ENCODE peak calls at places on chromosomes 3 and 15, in ten cellular contexts. One of them, this sample, is unnamed.

GRCh38 chr3:61545716-61546115 is 15.7 kb upstream of the PTPRG start:
- DNase-seq in fibroblast of pulmonary artery: no peak
- DNase-seq in neural crest cell: no peak
- DNase-seq in cardiac fibroblast: no peak
- DNase-seq in cardiac muscle cell: no peak
- DNase-seq in HFFc6: no peak
- DNase-seq in body of pancreas: no peak
- DNase-seq in H1: no peak
- DNase-seq in fibroblast of the aortic adventitia: no peak
- DNase-seq in tibial artery: no peak
- DNase-seq in this sample: no peak

GRCh38 chr15:85973584-85974347 is 105.9 kb upstream of the AGBL1 start:
- DNase-seq in fibroblast of pulmonary artery: no peak
- DNase-seq in neural crest cell: peak; percentile 7
- DNase-seq in cardiac fibroblast: no peak
- DNase-seq in cardiac muscle cell: no peak
- DNase-seq in HFFc6: no peak
- DNase-seq in body of pancreas: no peak
- DNase-seq in H1: no peak
- DNase-seq in fibroblast of the aortic adventitia: no peak
- DNase-seq in tibial artery: no peak
- DNase-seq in this sample: no peak

GRCh38 chr3:197380786-197381185 is 82.4 kb upstream of the DLG1 start:
- DNase-seq in fibroblast of pulmonary artery: no peak
- DNase-seq in neural crest cell: no peak
- DNase-seq in cardiac fibroblast: no peak
- DNase-seq in cardiac muscle cell: no peak
- DNase-seq in HFFc6: no peak
- DNase-seq in body of pancreas: no peak
- DNase-seq in H1: no peak
- DNase-seq in fibroblast of the aortic adventitia: no peak
- DNase-seq in tibial artery: no peak
- DNase-seq in this sample: no peak

GRCh38 chr3:171058058-171058457 is 31.5 kb upstream of the SLC2A2 start:
- DNase-seq in fibroblast of pulmonary artery: peak; percentile 76
- DNase-seq in neural crest cell: no peak
- DNase-seq in cardiac fibroblast: peak; percentile 85
- DNase-seq in cardiac muscle cell: peak; percentile 78
- DNase-seq in HFFc6: peak; percentile 28
- DNase-seq in body of pancreas: no peak
- DNase-seq in H1: no peak
- DNase-seq in fibroblast of the aortic adventitia: peak; percentile 81
- DNase-seq in tibial artery: no peak
- DNase-seq in this sample: no peak

GRCh38 chr3:55897573-55898224 is 410.6 kb upstream of the WNT5A start:
- DNase-seq in fibroblast of pulmonary artery: no peak
- DNase-seq in neural crest cell: no peak
- DNase-seq in cardiac fibroblast: no peak
- DNase-seq in cardiac muscle cell: no peak
- DNase-seq in HFFc6: no peak
- DNase-seq in body of pancreas: no peak
- DNase-seq in H1: no peak
- DNase-seq in fibroblast of the aortic adventitia: no peak
- DNase-seq in tibial artery: no peak
- DNase-seq in this sample: no peak

GRCh38 chr3:121152573-121152972 is 244.6 kb downstream of the STXBP5L start:
- DNase-seq in fibroblast of pulmonary artery: peak; percentile 53
- DNase-seq in neural crest cell: no peak
- DNase-seq in cardiac fibroblast: peak; percentile 34
- DNase-seq in cardiac muscle cell: peak; percentile 23
- DNase-seq in HFFc6: peak; percentile 35
- DNase-seq in body of pancreas: no peak
- DNase-seq in H1: no peak
- DNase-seq in fibroblast of the aortic adventitia: no peak
- DNase-seq in tibial artery: no peak
- DNase-seq in this sample: no peak

GRCh38 chr15:96330450-96331140 is at the start of gene NR2F2:
- DNase-seq in fibroblast of pulmonary artery: peak; percentile 99
- DNase-seq in neural crest cell: peak; percentile 88
- DNase-seq in cardiac fibroblast: peak; percentile 99
- DNase-seq in cardiac muscle cell: peak; percentile 99
- DNase-seq in HFFc6: peak; percentile 99
- DNase-seq in body of pancreas: peak; percentile 99
- DNase-seq in H1: peak; percentile 88
- DNase-seq in fibroblast of the aortic adventitia: peak; percentile 98
- DNase-seq in tibial artery: peak; percentile 98
- DNase-seq in this sample: peak; percentile 77

GRCh38 chr15:96736384-96736783 is 405.9 kb downstream of the NR2F2 start:
- DNase-seq in fibroblast of pulmonary artery: peak; percentile 13
- DNase-seq in neural crest cell: no peak
- DNase-seq in cardiac fibroblast: peak; percentile 75
- DNase-seq in cardiac muscle cell: peak; percentile 11
- DNase-seq in HFFc6: no peak
- DNase-seq in body of pancreas: no peak
- DNase-seq in H1: no peak
- DNase-seq in fibroblast of the aortic adventitia: no peak
- DNase-seq in tibial artery: no peak
- DNase-seq in this sample: no peak

GRCh38 chr3:197444793-197445403 is 110.9 kb downstream of the BDH1 start:
- DNase-seq in fibroblast of pulmonary artery: no peak
- DNase-seq in neural crest cell: no peak
- DNase-seq in cardiac fibroblast: no peak
- DNase-seq in cardiac muscle cell: no peak
- DNase-seq in HFFc6: no peak
- DNase-seq in body of pancreas: no peak
- DNase-seq in H1: no peak
- DNase-seq in fibroblast of the aortic adventitia: no peak
- DNase-seq in tibial artery: no peak
- DNase-seq in this sample: no peak

GRCh38 chr3:46921871-46922271 is 44.4 kb downstream of the PTH1R start:
- DNase-seq in fibroblast of pulmonary artery: no peak
- DNase-seq in neural crest cell: no peak
- DNase-seq in cardiac fibroblast: no peak
- DNase-seq in cardiac muscle cell: no peak
- DNase-seq in HFFc6: no peak
- DNase-seq in body of pancreas: peak; percentile 0
- DNase-seq in H1: no peak
- DNase-seq in fibroblast of the aortic adventitia: no peak
- DNase-seq in tibial artery: peak; percentile 7
- DNase-seq in this sample: no peak

GRCh38 chr3:9111349-9112265 is 137.8 kb downstream of the SRGAP3 start:
- DNase-seq in fibroblast of pulmonary artery: no peak
- DNase-seq in neural crest cell: no peak
- DNase-seq in cardiac fibroblast: no peak
- DNase-seq in cardiac muscle cell: peak; percentile 34
- DNase-seq in HFFc6: peak; percentile 7
- DNase-seq in body of pancreas: no peak
- DNase-seq in H1: peak; percentile 95
- DNase-seq in fibroblast of the aortic adventitia: peak; percentile 78
- DNase-seq in tibial artery: peak; percentile 65
- DNase-seq in this sample: no peak

GRCh38 chr3:170423001-170423615 is 4.4 kb downstream of the CLDN11 start:
- DNase-seq in fibroblast of pulmonary artery: no peak
- DNase-seq in neural crest cell: no peak
- DNase-seq in cardiac fibroblast: no peak
- DNase-seq in cardiac muscle cell: no peak
- DNase-seq in HFFc6: no peak
- DNase-seq in body of pancreas: no peak
- DNase-seq in H1: no peak
- DNase-seq in fibroblast of the aortic adventitia: no peak
- DNase-seq in tibial artery: no peak
- DNase-seq in this sample: no peak

GRCh38 chr15:22878103-22878502 is 39.6 kb downstream of the NIPA2 start:
- DNase-seq in fibroblast of pulmonary artery: no peak
- DNase-seq in neural crest cell: no peak
- DNase-seq in cardiac fibroblast: no peak
- DNase-seq in cardiac muscle cell: no peak
- DNase-seq in HFFc6: no peak
- DNase-seq in body of pancreas: no peak
- DNase-seq in H1: no peak
- DNase-seq in fibroblast of the aortic adventitia: no peak
- DNase-seq in tibial artery: no peak
- DNase-seq in this sample: no peak

GRCh38 chr3:31980530-31981205 is 394 bp downstream of the OSBPL10 start:
- DNase-seq in fibroblast of pulmonary artery: peak; percentile 60
- DNase-seq in neural crest cell: peak; percentile 41
- DNase-seq in cardiac fibroblast: peak; percentile 57
- DNase-seq in cardiac muscle cell: peak; percentile 62
- DNase-seq in HFFc6: peak; percentile 16
- DNase-seq in body of pancreas: peak; percentile 83
- DNase-seq in H1: peak; percentile 76
- DNase-seq in fibroblast of the aortic adventitia: peak; percentile 28
- DNase-seq in tibial artery: peak; percentile 42
- DNase-seq in this sample: peak; percentile 57

GRCh38 chr3:42053476-42053875 is 37.7 kb upstream of the TRAK1 start:
- DNase-seq in fibroblast of pulmonary artery: no peak
- DNase-seq in neural crest cell: no peak
- DNase-seq in cardiac fibroblast: no peak
- DNase-seq in cardiac muscle cell: no peak
- DNase-seq in HFFc6: no peak
- DNase-seq in body of pancreas: peak; percentile 49
- DNase-seq in H1: no peak
- DNase-seq in fibroblast of the aortic adventitia: no peak
- DNase-seq in tibial artery: no peak
- DNase-seq in this sample: no peak

DNA sequence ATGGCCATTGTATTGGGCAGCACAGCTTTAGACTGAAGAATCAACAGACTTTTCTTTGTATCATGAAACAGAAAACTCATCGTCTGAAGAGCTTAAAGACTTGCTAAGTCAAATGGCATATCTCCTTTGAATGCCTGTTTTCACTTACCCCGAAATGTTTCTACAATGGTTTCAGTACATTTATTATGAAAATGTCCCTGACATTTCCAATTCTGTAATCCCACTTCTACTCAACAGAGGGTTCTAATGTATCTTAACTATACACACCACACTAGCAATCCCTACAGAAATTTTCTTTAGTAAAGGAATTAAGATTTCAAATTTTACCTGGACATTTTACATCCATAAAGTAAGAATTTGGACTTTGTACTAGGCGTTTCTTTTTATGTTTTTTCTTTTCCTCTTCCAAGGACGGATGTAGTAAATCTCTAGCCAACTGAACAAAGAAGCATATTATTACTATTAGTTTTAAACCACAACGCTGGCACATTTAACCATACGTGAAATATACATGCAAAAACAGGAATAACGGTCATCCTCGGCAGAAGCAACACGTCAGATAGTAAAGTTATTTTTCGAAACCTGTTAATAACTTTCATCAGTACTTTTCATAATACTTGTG is 1.1 kb downstream of the RPS27L start:
- DNase-seq in fibroblast of pulmonary artery: peak; percentile 28
- DNase-seq in neural crest cell: no peak
- DNase-seq in cardiac fibroblast: peak; percentile 38
- DNase-seq in cardiac muscle cell: no peak
- DNase-seq in HFFc6: no peak
- DNase-seq in body of pancreas: no peak
- DNase-seq in H1: no peak
- DNase-seq in fibroblast of the aortic adventitia: peak; percentile 49
- DNase-seq in tibial artery: no peak
- DNase-seq in this sample: peak; percentile 32
- TF ChIP-seq CTCF in fibroblast of pulmonary artery: peak; percentile 19
- TF ChIP-seq CTCF in neural crest cell: no peak
- TF ChIP-seq CTCF in cardiac fibroblast: no peak
- TF ChIP-seq CTCF in cardiac muscle cell: no peak
- TF ChIP-seq CTCF in HFFc6: peak; percentile 15
- TF ChIP-seq CTCF in body of pancreas: no peak
- TF ChIP-seq CTCF in H1: no peak
- TF ChIP-seq CTCF in fibroblast of the aortic adventitia: peak; percentile 18
- TF ChIP-seq CTCF in tibial artery: no peak
- TF ChIP-seq CTCF in this sample: no peak

GRCh38 chr3:129927072-129927471 is 33.6 kb upstream of the TMCC1 start:
- DNase-seq in fibroblast of pulmonary artery: no peak
- DNase-seq in neural crest cell: no peak
- DNase-seq in cardiac fibroblast: no peak
- DNase-seq in cardiac muscle cell: peak; percentile 8
- DNase-seq in HFFc6: no peak
- DNase-seq in body of pancreas: no peak
- DNase-seq in H1: no peak
- DNase-seq in fibroblast of the aortic adventitia: no peak
- DNase-seq in tibial artery: no peak
- DNase-seq in this sample: no peak
- TF ChIP-seq CTCF in fibroblast of pulmonary artery: no peak
- TF ChIP-seq CTCF in neural crest cell: no peak
- TF ChIP-seq CTCF in cardiac fibroblast: no peak
- TF ChIP-seq CTCF in cardiac muscle cell: no peak
- TF ChIP-seq CTCF in HFFc6: no peak
- TF ChIP-seq CTCF in body of pancreas: no peak
- TF ChIP-seq CTCF in H1: no peak
- TF ChIP-seq CTCF in fibroblast of the aortic adventitia: no peak
- TF ChIP-seq CTCF in tibial artery: no peak
- TF ChIP-seq CTCF in this sample: no peak

DNA sequence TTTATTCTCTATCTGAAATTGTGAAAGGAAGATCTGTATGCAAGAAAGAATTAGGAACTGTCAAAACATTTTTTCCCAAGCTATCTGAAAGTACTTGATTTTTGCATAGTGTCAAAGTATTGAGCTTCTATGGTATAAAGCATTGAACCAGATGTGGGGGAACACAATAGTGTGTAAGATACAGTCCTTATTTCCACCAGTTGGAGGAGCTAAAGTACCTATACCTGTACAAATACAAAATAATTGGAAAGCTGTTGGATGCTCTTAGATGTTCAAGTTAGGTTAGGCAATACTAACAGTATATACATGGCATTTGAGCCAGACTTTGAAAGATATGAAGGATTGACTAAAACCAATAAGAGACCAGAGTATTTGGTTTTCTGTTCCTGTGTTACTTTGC is 148.4 kb downstream of the B3GALNT1 start:
- DNase-seq in fibroblast of pulmonary artery: peak; percentile 58
- DNase-seq in neural crest cell: no peak
- DNase-seq in cardiac fibroblast: peak; percentile 68
- DNase-seq in cardiac muscle cell: peak; percentile 50
- DNase-seq in HFFc6: no peak
- DNase-seq in body of pancreas: no peak
- DNase-seq in H1: no peak
- DNase-seq in fibroblast of the aortic adventitia: peak; percentile 55
- DNase-seq in tibial artery: no peak
- DNase-seq in this sample: peak; percentile 49
- TF ChIP-seq CTCF in fibroblast of pulmonary artery: peak; percentile 50
- TF ChIP-seq CTCF in neural crest cell: no peak
- TF ChIP-seq CTCF in cardiac fibroblast: peak; percentile 64
- TF ChIP-seq CTCF in cardiac muscle cell: peak; percentile 42
- TF ChIP-seq CTCF in HFFc6: peak; percentile 56
- TF ChIP-seq CTCF in body of pancreas: peak; percentile 40
- TF ChIP-seq CTCF in H1: peak; percentile 32
- TF ChIP-seq CTCF in fibroblast of the aortic adventitia: peak; percentile 45
- TF ChIP-seq CTCF in tibial artery: no peak
- TF ChIP-seq CTCF in this sample: peak; percentile 47

DNA sequence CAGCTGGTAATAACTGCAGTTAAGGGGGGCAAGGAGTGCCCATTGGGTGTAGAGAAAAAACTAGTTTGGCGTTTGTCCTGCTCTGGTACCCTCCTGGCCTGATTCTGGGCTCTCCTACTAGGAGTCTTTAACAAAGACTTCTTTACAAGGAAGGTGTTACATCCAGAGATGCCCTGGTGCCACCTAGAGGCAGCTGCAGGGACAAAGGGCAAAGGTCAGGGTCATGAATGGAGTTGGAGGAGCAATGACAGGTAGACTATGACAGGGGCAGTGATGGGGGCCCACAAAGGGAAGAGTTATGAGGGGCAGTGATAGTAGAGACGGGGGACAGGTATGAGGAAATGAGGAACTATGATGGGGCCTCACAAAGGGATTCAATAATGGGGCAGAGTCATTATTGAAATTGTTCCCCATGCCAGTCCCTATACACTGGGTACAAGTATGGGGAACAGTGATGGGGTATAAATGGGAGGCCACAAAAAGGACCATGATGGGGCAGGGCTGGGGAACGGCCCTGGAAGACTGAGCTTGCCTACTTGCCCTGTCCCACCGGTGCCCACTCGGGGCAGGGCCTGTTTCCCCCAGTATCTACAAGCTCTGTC is 7.9 kb downstream of the CCDC71 start:
- DNase-seq in fibroblast of pulmonary artery: no peak
- DNase-seq in neural crest cell: peak; percentile 17
- DNase-seq in cardiac fibroblast: no peak
- DNase-seq in cardiac muscle cell: peak; percentile 19
- DNase-seq in HFFc6: no peak
- DNase-seq in body of pancreas: peak; percentile 54
- DNase-seq in H1: peak; percentile 75
- DNase-seq in fibroblast of the aortic adventitia: peak; percentile 16
- DNase-seq in tibial artery: no peak
- DNase-seq in this sample: no peak
- TF ChIP-seq CTCF in fibroblast of pulmonary artery: peak; percentile 32
- TF ChIP-seq CTCF in neural crest cell: peak; percentile 48
- TF ChIP-seq CTCF in cardiac fibroblast: peak; percentile 32
- TF ChIP-seq CTCF in cardiac muscle cell: peak; percentile 34
- TF ChIP-seq CTCF in HFFc6: peak; percentile 48
- TF ChIP-seq CTCF in body of pancreas: peak; percentile 46
- TF ChIP-seq CTCF in H1: peak; percentile 84
- TF ChIP-seq CTCF in fibroblast of the aortic adventitia: peak; percentile 43
- TF ChIP-seq CTCF in tibial artery: peak; percentile 25
- TF ChIP-seq CTCF in this sample: peak; percentile 44